ENCODE peak calls at places on chromosomes 2 and 18, in nine cellular contexts. B is BE2C; J is SK-N-SH; I is stomach; Q is right cardiac atrium; F is pancreas; W is Peyer's patch; Z is CD8-positive, alpha-beta memory T cell; X is astrocyte. Y is an unnamed sample. For H3K4me1, the result is how much of the 10 kb centered on the place peaks cover.

GRCh38 chr18:59885579-59886163 is 14.1 kb upstream of the PMAIP1 start:
- DNase-seq in B (no peak), W (peak), I (no peak), Z (no peak), Q (no peak), F (no peak), J (no peak), X (peak), Y (peak)

GRCh38 chr18:60130289-60130688 is 230.5 kb downstream of the PMAIP1 start:
- DNase-seq in F (no peak), Z (no peak), X (no peak), B (no peak), Q (no peak), J (no peak), W (no peak), I (no peak), Y (no peak)

GRCh38 chr2:2655451-2655850 is 324.4 kb upstream of the MYT1L start:
- DNase-seq in Q (no peak), F (no peak), B (no peak), W (no peak), Z (no peak), I (no peak), J (no peak), X (no peak), Y (no peak)

GRCh38 chr2:185608799-185609198 is 129.8 kb upstream of the FSIP2 start:
- DNase-seq in F (no peak), J (peak), Q (no peak), I (no peak), Z (no peak), B (peak), W (no peak), X (peak), Y (peak)

GRCh38 chr2:33529771-33530481 is 53.5 kb downstream of the RASGRP3 start:
- DNase-seq in X (peak), I (no peak), Z (no peak), B (no peak), F (no peak), Q (no peak), J (no peak), W (no peak), Y (peak)

GRCh38 chr2:177275041-177275440 is 10.5 kb upstream of the NFE2L2 start:
- DNase-seq in B (no peak), W (no peak), Q (no peak), F (no peak), I (no peak), X (peak), Z (no peak), J (no peak), Y (no peak)

GRCh38 chr2:196925768-196926561 is 542 bp downstream of the PGAP1 start:
- DNase-seq in J (peak), Q (peak), X (peak), Z (no peak), B (peak), F (peak), I (peak), W (peak), Y (peak)

GRCh38 chr2:128498086-128498485 is 179.4 kb upstream of the HS6ST1 start:
- DNase-seq in B (no peak), F (no peak), Q (no peak), J (no peak), W (peak), I (peak), Z (no peak), X (no peak), Y (no peak)

GRCh38 chr2:28406276-28407096 is 13.8 kb downstream of the FOSL2 start:
- DNase-seq in B (no peak), I (peak), W (peak), Q (peak), Z (peak), J (no peak), F (no peak), X (peak), Y (no peak)

GRCh38 chr2:28403388-28403956 is 10.8 kb downstream of the FOSL2 start:
- DNase-seq in Q (peak), X (no peak), B (peak), W (no peak), Z (peak), F (no peak), J (peak), I (no peak), Y (no peak)

GRCh38 chr2:28407131-28407975 is 14.7 kb downstream of the FOSL2 start:
- DNase-seq in J (no peak), W (no peak), F (no peak), B (no peak), Q (no peak), Z (no peak), I (no peak), X (no peak), Y (no peak)

GRCh38 chr2:28404086-28404485 is 11.4 kb downstream of the FOSL2 start:
- DNase-seq in Q (peak), B (no peak), W (no peak), X (no peak), Z (no peak), F (no peak), I (no peak), J (no peak), Y (no peak)

GRCh38 chr2:28405537-28405936 is 12.9 kb downstream of the FOSL2 start:
- DNase-seq in X (no peak), F (no peak), B (no peak), Q (peak), J (no peak), I (no peak), Z (no peak), W (no peak), Y (no peak)
- H3K4me1 ChIP-seq in X (half or more), F (under half), B (under half), Q (under half), J (under half), I (half or more), Z (half or more), W (half or more), Y (under half)

GRCh38 chr2:37641582-37642111 is 29.8 kb downstream of the CDC42EP3 start:
- DNase-seq in X (peak), Q (no peak), W (no peak), I (no peak), F (no peak), B (peak), Z (no peak), J (peak), Y (peak)

GRCh38 chr2:37637985-37638384 is 33.5 kb downstream of the CDC42EP3 start:
- DNase-seq in X (no peak), J (no peak), W (no peak), F (no peak), Z (no peak), I (no peak), B (peak), Q (no peak), Y (no peak)

GRCh38 chr2:37637122-37637875 is 34.1 kb downstream of the CDC42EP3 start:
- DNase-seq in Z (no peak), B (peak), F (no peak), W (no peak), I (no peak), J (no peak), X (no peak), Q (no peak), Y (no peak)

GRCh38 chr2:37638973-37639372 is 32.5 kb downstream of the CDC42EP3 start:
- DNase-seq in B (no peak), Z (no peak), X (no peak), W (no peak), J (no peak), F (no peak), I (no peak), Q (no peak), Y (no peak)

GRCh38 chr2:37639631-37640030 is 31.8 kb downstream of the CDC42EP3 start:
- DNase-seq in I (no peak), X (no peak), J (no peak), F (no peak), Q (no peak), B (no peak), Z (no peak), W (no peak), Y (no peak)
- H3K4me1 ChIP-seq in I (under half), X (under half), J (half or more), F (under half), Q (under half), B (half or more), Z (half or more), W (under half), Y (under half)

DNA sequence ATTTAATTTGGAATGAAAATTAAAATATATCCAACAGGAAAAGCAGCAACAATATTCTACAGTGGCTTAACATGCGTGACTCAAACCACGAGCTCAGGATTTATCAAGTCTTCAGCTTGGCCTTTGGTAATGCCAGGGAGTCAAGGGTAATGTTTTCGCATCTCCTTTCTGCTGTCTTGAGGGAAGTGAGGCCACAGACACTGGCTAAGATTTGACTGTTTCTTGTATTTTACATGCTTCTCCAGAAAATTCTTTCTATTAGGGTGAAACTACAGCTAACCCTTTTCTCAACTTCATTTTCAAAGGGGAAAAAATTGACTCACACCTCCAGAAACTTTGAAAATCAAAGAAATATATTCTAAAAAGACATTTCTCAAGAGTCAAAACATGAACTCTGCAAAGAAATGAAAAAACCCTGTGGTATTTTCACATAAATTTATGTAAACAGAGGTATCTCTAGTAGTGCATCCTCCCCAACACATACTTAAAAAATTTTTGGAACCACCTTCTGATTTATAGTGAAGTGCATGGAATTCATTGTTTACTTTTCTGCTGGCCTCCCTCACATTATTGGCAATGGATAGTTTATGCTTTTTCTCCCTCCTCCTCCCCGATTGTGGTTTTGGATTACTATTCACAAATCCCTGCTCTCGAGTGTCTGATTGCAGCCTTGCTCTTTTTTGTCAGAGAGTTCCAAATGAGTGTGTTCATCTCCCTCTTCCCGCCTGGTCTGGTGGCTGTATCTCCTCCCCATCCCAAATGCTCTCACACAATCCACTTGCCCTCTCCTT is 48.7 kb downstream of the DPP4 start:
- DNase-seq in B (no peak), Z (no peak), I (no peak), F (no peak), W (no peak), X (peak), J (no peak), Q (no peak), Y (no peak)
- H3K4me1 ChIP-seq in B (under half), Z (under half), I (under half), F (under half), W (under half), X (under half), J (under half), Q (under half), Y (under half)

GRCh38 chr2:10126627-10127026 is 4.1 kb downstream of the RRM2 start:
- DNase-seq in X (peak), B (no peak), F (no peak), J (no peak), W (no peak), Z (no peak), I (no peak), Q (no peak), Y (no peak)

GRCh38 chr2:10132043-10132575 is 9.6 kb downstream of the RRM2 start:
- DNase-seq in B (no peak), Z (no peak), J (no peak), I (no peak), X (no peak), F (no peak), W (no peak), Q (no peak), Y (no peak)

GRCh38 chr2:10129490-10129889 is 7.0 kb downstream of the RRM2 start:
- DNase-seq in Z (no peak), B (no peak), X (no peak), J (no peak), W (no peak), I (no peak), F (no peak), Q (no peak), Y (no peak)

GRCh38 chr2:10125842-10126596 is 3.5 kb downstream of the RRM2 start:
- DNase-seq in Z (no peak), W (no peak), J (no peak), X (no peak), Q (no peak), F (no peak), I (no peak), B (no peak), Y (no peak)

GRCh38 chr2:10128420-10128819 is 5.9 kb downstream of the RRM2 start:
- DNase-seq in I (no peak), B (no peak), W (no peak), Q (no peak), Z (no peak), X (no peak), J (no peak), F (no peak), Y (no peak)
- H3K4me1 ChIP-seq in I (under half), B (under half), W (under half), Q (under half), Z (under half), X (under half), J (under half), F (under half), Y (under half)

GRCh38 chr18:2856499-2856898 is 9.7 kb downstream of the EMILIN2 start:
- DNase-seq in Q (no peak), W (no peak), F (no peak), J (no peak), Z (no peak), B (no peak), I (no peak), X (no peak), Y (no peak)
- H3K4me1 ChIP-seq in Q (under half), W (under half), F (under half), J (under half), Z (under half), B (under half), I (under half), X (under half), Y (under half)

GRCh38 chr18:55433140-55433539 is 154.9 kb downstream of the TCF4 start:
- DNase-seq in Z (no peak), I (no peak), Q (no peak), W (no peak), B (no peak), J (no peak), F (no peak), X (no peak), Y (no peak)
- H3K4me1 ChIP-seq in Z (under half), I (under half), Q (under half), W (under half), B (under half), J (under half), F (under half), X (under half), Y (under half)

GRCh38 chr18:13124411-13124810 is 94.1 kb upstream of the LDLRAD4 start:
- DNase-seq in X (no peak), I (no peak), Z (no peak), Q (no peak), J (no peak), B (no peak), F (no peak), W (no peak), Y (no peak)

GRCh38 chr18:13120255-13120654 is 98.3 kb upstream of the LDLRAD4 start:
- DNase-seq in B (no peak), W (no peak), X (peak), Q (no peak), J (no peak), I (no peak), Z (no peak), F (no peak), Y (no peak)

DNA sequence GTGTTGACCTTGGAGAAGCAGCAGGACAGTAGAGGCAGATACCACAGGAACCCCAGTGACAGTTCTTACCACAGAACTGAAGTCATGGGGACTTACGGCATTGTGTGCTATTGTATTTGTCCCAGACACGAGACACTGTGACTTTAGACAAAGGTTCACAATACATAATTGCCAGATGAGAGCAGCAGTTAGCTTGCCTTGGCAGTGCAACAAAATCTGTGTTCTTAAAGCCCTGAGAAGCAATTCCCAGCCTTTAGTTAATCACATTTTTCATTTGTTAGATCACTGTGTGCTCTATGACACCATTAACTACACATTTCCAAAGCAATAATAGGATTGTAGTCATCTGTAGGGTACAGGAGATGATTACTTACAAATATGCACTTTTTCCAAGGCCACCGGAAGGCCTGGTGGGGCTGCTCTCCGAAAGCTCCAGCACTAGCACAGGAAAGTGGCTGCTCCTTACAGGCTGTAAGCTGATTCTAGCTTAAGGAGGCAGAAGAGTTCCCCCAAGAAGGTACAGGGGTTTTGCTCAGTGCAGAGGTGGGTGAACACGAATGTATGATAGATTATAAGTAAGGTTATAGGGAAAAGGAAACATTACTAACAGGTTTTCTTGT is 97.5 kb upstream of the LDLRAD4 start:
- DNase-seq in I (no peak), Z (no peak), B (no peak), Q (no peak), J (no peak), W (no peak), X (peak), F (no peak), Y (peak)
- H3K4me1 ChIP-seq in I (under half), Z (under half), B (under half), Q (under half), J (under half), W (under half), X (under half), F (under half), Y (under half)

GRCh38 chr2:69171070-69171811 is 158.3 kb downstream of the ANTXR1 start:
- DNase-seq in Z (no peak), F (no peak), Q (no peak), W (no peak), I (peak), X (no peak), B (no peak), J (no peak), Y (peak)
- H3K4me1 ChIP-seq in Z (under half), F (under half), Q (under half), W (under half), I (under half), X (under half), B (under half), J (under half), Y (under half)

Y was measured in A673.